ENCODE peak calls at places on chromosomes 3 and 15, in eight cellular contexts. B is neural crest cell, T is GF-D8, S is left cardiac atrium, L is EL, I is mucosa of gallbladder, Y is colonic mucosa, F is choroid plexus epithelial cell. Q is an unnamed sample.

GRCh38 chr15:59596640-59597039 is 14.9 kb upstream of the GCNT3 start:
- DNase-seq in B (no peak), T (no peak), S (no peak), L (no peak), I (no peak), Y (no peak), F (no peak), Q (no peak)

GRCh38 chr15:90903733-90904536 is 833 bp downstream of the MAN2A2 start:
- DNase-seq in B (no peak), T (no peak), S (peak), L (no peak), I (no peak), Y (peak), F (peak), Q (peak)

GRCh38 chr15:81113861-81114261 is 20.2 kb upstream of the CFAP161 start:
- DNase-seq in B (no peak), T (no peak), S (no peak), L (no peak), I (no peak), Y (no peak), F (peak), Q (no peak)

GRCh38 chr3:53941945-53942344 is 50.3 kb upstream of the SELENOK start:
- DNase-seq in B (no peak), T (no peak), S (no peak), L (no peak), I (no peak), Y (no peak), F (no peak), Q (no peak)

GRCh38 chr15:70299931-70300858 is 202.5 kb upstream of the TLE3 start:
- DNase-seq in B (no peak), T (no peak), S (no peak), L (no peak), I (no peak), Y (no peak), F (no peak), Q (peak)

GRCh38 chr3:5022966-5023776 is 43.9 kb downstream of the BHLHE40 start:
- DNase-seq in B (no peak), T (no peak), S (peak), L (peak), I (peak), Y (no peak), F (peak), Q (peak)

GRCh38 chr15:60973637-60974415 is 255.3 kb downstream of the RORA start:
- DNase-seq in B (no peak), T (no peak), S (no peak), L (peak), I (no peak), Y (no peak), F (peak), Q (no peak)

GRCh38 chr15:59567369-59567768 is 44.2 kb upstream of the GCNT3 start:
- DNase-seq in B (no peak), T (no peak), S (no peak), L (no peak), I (no peak), Y (no peak), F (no peak), Q (no peak)

GRCh38 chr15:37098468-37099320 is 1.7 kb downstream of the MEIS2 start:
- DNase-seq in B (no peak), T (no peak), S (no peak), L (peak), I (peak), Y (no peak), F (peak), Q (peak)

GRCh38 chr15:57327985-57328471 is 48.3 kb upstream of the CGNL1 start:
- DNase-seq in B (no peak), T (no peak), S (peak), L (peak), I (no peak), Y (no peak), F (peak), Q (no peak)

GRCh38 chr3:130759692-130760338 is 13.2 kb upstream of the PIK3R4 start:
- DNase-seq in B (peak), T (peak), S (peak), L (peak), I (peak), Y (peak), F (peak), Q (peak)

GRCh38 chr3:169624533-169624972 is 39.0 kb downstream of the MECOM start:
- DNase-seq in B (no peak), T (no peak), S (no peak), L (no peak), I (no peak), Y (no peak), F (no peak), Q (no peak)

GRCh38 chr3:71310595-71311319 is 272.8 kb downstream of the FOXP1 start:
- DNase-seq in B (no peak), T (no peak), S (peak), L (peak), I (peak), Y (no peak), F (peak), Q (no peak)

GRCh38 chr15:57340673-57341259 is 35.5 kb upstream of the CGNL1 start:
- DNase-seq in B (peak), T (peak), S (peak), L (peak), I (no peak), Y (peak), F (peak), Q (peak)

GRCh38 chr3:141455603-141456327 is 31.1 kb upstream of the RASA2 start:
- DNase-seq in B (no peak), T (no peak), S (no peak), L (peak), I (no peak), Y (peak), F (no peak), Q (no peak)

GRCh38 chr3:48398701-48399386 is 26.8 kb downstream of the FBXW12 start:
- DNase-seq in B (no peak), T (no peak), S (peak), L (no peak), I (no peak), Y (no peak), F (no peak), Q (peak)

GRCh38 chr3:133457465-133458067 is 57.7 kb downstream of the BFSP2 start:
- DNase-seq in B (no peak), T (no peak), S (no peak), L (no peak), I (no peak), Y (no peak), F (no peak), Q (no peak)

GRCh38 chr15:100720406-100720967 is 118.1 kb downstream of the ASB7 start:
- DNase-seq in B (no peak), T (no peak), S (no peak), L (no peak), I (peak), Y (peak), F (no peak), Q (no peak)

GRCh38 chr3:129984124-129984523 is 9.6 kb downstream of the TRH start:
- DNase-seq in B (no peak), T (no peak), S (no peak), L (peak), I (no peak), Y (no peak), F (peak), Q (no peak)

GRCh38 chr3:56775356-56775914 is 26.3 kb downstream of the ARHGEF3 start:
- DNase-seq in B (no peak), T (no peak), S (no peak), L (no peak), I (no peak), Y (no peak), F (no peak), Q (no peak)

GRCh38 chr3:70740872-70741271 is 428.4 kb upstream of the MDFIC2 start:
- DNase-seq in B (no peak), T (no peak), S (no peak), L (no peak), I (no peak), Y (no peak), F (no peak), Q (no peak)

GRCh38 chr3:186510374-186511079 is 33.7 kb downstream of the CRYGS start:
- DNase-seq in B (no peak), T (no peak), S (no peak), L (no peak), I (no peak), Y (no peak), F (peak), Q (no peak)

GRCh38 chr15:78906310-78906608 is 33.6 kb downstream of the MORF4L1 start:
- DNase-seq in B (no peak), T (no peak), S (peak), L (peak), I (no peak), Y (no peak), F (peak), Q (no peak)

GRCh38 chr3:12237912-12238650 is 50.8 kb upstream of the PPARG start:
- DNase-seq in B (no peak), T (no peak), S (no peak), L (peak), I (no peak), Y (no peak), F (peak), Q (no peak)

GRCh38 chr3:188568750-188569149 is 414.8 kb downstream of the LPP start:
- DNase-seq in B (no peak), T (no peak), S (no peak), L (no peak), I (no peak), Y (no peak), F (peak), Q (no peak)

GRCh38 chr15:24054547-24055245 is 367.6 kb upstream of the NDN start:
- DNase-seq in B (no peak), T (no peak), S (no peak), L (no peak), I (peak), Y (peak), F (no peak), Q (no peak)

GRCh38 chr3:115713247-115713646 is 89.9 kb downstream of the GAP43 start:
- DNase-seq in B (no peak), T (no peak), S (no peak), L (no peak), I (peak), Y (no peak), F (no peak), Q (peak)

GRCh38 chr15:39835550-39835949 is 52.9 kb upstream of the FSIP1 start:
- DNase-seq in B (no peak), T (no peak), S (no peak), L (no peak), I (no peak), Y (no peak), F (no peak), Q (no peak)

GRCh38 chr15:31128919-31129768 is 27.6 kb upstream of the TRPM1 start:
- DNase-seq in B (peak), T (peak), S (peak), L (peak), I (peak), Y (peak), F (peak), Q (peak)

GRCh38 chr15:101502572-101503295 is 13.2 kb upstream of the PCSK6 start:
- DNase-seq in B (no peak), T (no peak), S (no peak), L (no peak), I (peak), Y (no peak), F (no peak), Q (no peak)

GRCh38 chr15:98312913-98313312 is 335.4 kb upstream of the IGF1R start:
- DNase-seq in B (no peak), T (no peak), S (no peak), L (no peak), I (no peak), Y (no peak), F (no peak), Q (no peak)

GRCh38 chr3:158452324-158452723 is 118.7 kb upstream of the MLF1 start:
- DNase-seq in B (no peak), T (no peak), S (no peak), L (peak), I (no peak), Y (no peak), F (no peak), Q (no peak)

GRCh38 chr15:24146251-24146650 is 459.1 kb upstream of the NDN start:
- DNase-seq in B (no peak), T (no peak), S (no peak), L (no peak), I (no peak), Y (no peak), F (no peak), Q (no peak)